ENCODE peak calls at places on chromosomes 7 and 10, in eight cellular contexts. One of them, this sample, is unnamed.

GRCh38 chr10:68871731-68872342 is 29.3 kb upstream of the DDX50 start:
- DNase-seq in colonic mucosa: no peak
- DNase-seq in spleen: no peak
- DNase-seq in uterus: peak; percentile 17
- DNase-seq in tibial nerve: no peak
- DNase-seq in body of pancreas: no peak
- DNase-seq in HT1080: peak; percentile 45
- DNase-seq in lower lobe of right lung: no peak
- DNase-seq in this sample: no peak

GRCh38 chr7:137804819-137805218 is 42.0 kb downstream of the DGKI start:
- DNase-seq in colonic mucosa: no peak
- DNase-seq in spleen: no peak
- DNase-seq in uterus: no peak
- DNase-seq in tibial nerve: no peak
- DNase-seq in body of pancreas: no peak
- DNase-seq in HT1080: no peak
- DNase-seq in lower lobe of right lung: no peak
- DNase-seq in this sample: no peak

GRCh38 chr7:26426096-26426495 is 134.4 kb downstream of the SNX10 start:
- DNase-seq in colonic mucosa: no peak
- DNase-seq in spleen: no peak
- DNase-seq in uterus: no peak
- DNase-seq in tibial nerve: no peak
- DNase-seq in body of pancreas: no peak
- DNase-seq in HT1080: no peak
- DNase-seq in lower lobe of right lung: no peak
- DNase-seq in this sample: no peak

GRCh38 chr10:95758351-95759025 is 2.5 kb downstream of the ENTPD1 start:
- DNase-seq in colonic mucosa: no peak
- DNase-seq in spleen: no peak
- DNase-seq in uterus: no peak
- DNase-seq in tibial nerve: no peak
- DNase-seq in body of pancreas: no peak
- DNase-seq in HT1080: peak; percentile 27
- DNase-seq in lower lobe of right lung: no peak
- DNase-seq in this sample: no peak

GRCh38 chr10:7512487-7512886 is 101.7 kb upstream of the SFMBT2 start:
- DNase-seq in colonic mucosa: no peak
- DNase-seq in spleen: no peak
- DNase-seq in uterus: no peak
- DNase-seq in tibial nerve: no peak
- DNase-seq in body of pancreas: no peak
- DNase-seq in HT1080: no peak
- DNase-seq in lower lobe of right lung: no peak
- DNase-seq in this sample: no peak

GRCh38 chr7:128270799-128271411 is 29.8 kb downstream of the LEP start:
- DNase-seq in colonic mucosa: no peak
- DNase-seq in spleen: no peak
- DNase-seq in uterus: no peak
- DNase-seq in tibial nerve: no peak
- DNase-seq in body of pancreas: no peak
- DNase-seq in HT1080: no peak
- DNase-seq in lower lobe of right lung: no peak
- DNase-seq in this sample: peak; percentile 27

GRCh38 chr10:86314616-86315520 is 51.7 kb downstream of the GRID1 start:
- DNase-seq in colonic mucosa: no peak
- DNase-seq in spleen: peak; percentile 64
- DNase-seq in uterus: no peak
- DNase-seq in tibial nerve: no peak
- DNase-seq in body of pancreas: no peak
- DNase-seq in HT1080: no peak
- DNase-seq in lower lobe of right lung: no peak
- DNase-seq in this sample: no peak

GRCh38 chr7:30473393-30473775 is 5.2 kb downstream of the NOD1 start:
- DNase-seq in colonic mucosa: no peak
- DNase-seq in spleen: no peak
- DNase-seq in uterus: no peak
- DNase-seq in tibial nerve: no peak
- DNase-seq in body of pancreas: no peak
- DNase-seq in HT1080: no peak
- DNase-seq in lower lobe of right lung: no peak
- DNase-seq in this sample: no peak

GRCh38 chr10:101287183-101287830 is 58.0 kb upstream of the LBX1 start:
- DNase-seq in colonic mucosa: no peak
- DNase-seq in spleen: no peak
- DNase-seq in uterus: no peak
- DNase-seq in tibial nerve: no peak
- DNase-seq in body of pancreas: no peak
- DNase-seq in HT1080: no peak
- DNase-seq in lower lobe of right lung: no peak
- DNase-seq in this sample: no peak

GRCh38 chr7:48112431-48113165 is 23.5 kb downstream of the UPP1 start:
- DNase-seq in colonic mucosa: no peak
- DNase-seq in spleen: no peak
- DNase-seq in uterus: no peak
- DNase-seq in tibial nerve: no peak
- DNase-seq in body of pancreas: no peak
- DNase-seq in HT1080: peak; percentile 13
- DNase-seq in lower lobe of right lung: no peak
- DNase-seq in this sample: no peak

GRCh38 chr10:44998146-44998631 is 2.5 kb upstream of the ZNF22 start:
- DNase-seq in colonic mucosa: no peak
- DNase-seq in spleen: no peak
- DNase-seq in uterus: peak; percentile 78
- DNase-seq in tibial nerve: peak; percentile 73
- DNase-seq in body of pancreas: no peak
- DNase-seq in HT1080: peak; percentile 38
- DNase-seq in lower lobe of right lung: no peak
- DNase-seq in this sample: no peak

GRCh38 chr10:34813626-34814227 is 1.4 kb downstream of the PARD3 start:
- DNase-seq in colonic mucosa: peak; percentile 50
- DNase-seq in spleen: peak; percentile 59
- DNase-seq in uterus: peak; percentile 32
- DNase-seq in tibial nerve: no peak
- DNase-seq in body of pancreas: peak; percentile 36
- DNase-seq in HT1080: peak; percentile 34
- DNase-seq in lower lobe of right lung: no peak
- DNase-seq in this sample: no peak

GRCh38 chr10:118773041-118773440 is 18.3 kb upstream of the CACUL1 start:
- DNase-seq in colonic mucosa: no peak
- DNase-seq in spleen: no peak
- DNase-seq in uterus: no peak
- DNase-seq in tibial nerve: no peak
- DNase-seq in body of pancreas: no peak
- DNase-seq in HT1080: no peak
- DNase-seq in lower lobe of right lung: no peak
- DNase-seq in this sample: no peak

GRCh38 chr7:55873765-55874164 is 11.2 kb upstream of the SEPTIN14 start:
- DNase-seq in colonic mucosa: no peak
- DNase-seq in spleen: no peak
- DNase-seq in uterus: no peak
- DNase-seq in tibial nerve: no peak
- DNase-seq in body of pancreas: no peak
- DNase-seq in HT1080: no peak
- DNase-seq in lower lobe of right lung: no peak
- DNase-seq in this sample: no peak

GRCh38 chr7:114900127-114900526 is 21.8 kb upstream of the MDFIC start:
- DNase-seq in colonic mucosa: no peak
- DNase-seq in spleen: no peak
- DNase-seq in uterus: no peak
- DNase-seq in tibial nerve: no peak
- DNase-seq in body of pancreas: no peak
- DNase-seq in HT1080: no peak
- DNase-seq in lower lobe of right lung: no peak
- DNase-seq in this sample: no peak

GRCh38 chr10:51468424-51468823 is 231.0 kb downstream of the CSTF2T start:
- DNase-seq in colonic mucosa: no peak
- DNase-seq in spleen: no peak
- DNase-seq in uterus: no peak
- DNase-seq in tibial nerve: no peak
- DNase-seq in body of pancreas: no peak
- DNase-seq in HT1080: no peak
- DNase-seq in lower lobe of right lung: no peak
- DNase-seq in this sample: no peak

GRCh38 chr10:2476236-2476814 is 591.0 kb upstream of the PFKP start:
- DNase-seq in colonic mucosa: no peak
- DNase-seq in spleen: no peak
- DNase-seq in uterus: peak; percentile 30
- DNase-seq in tibial nerve: no peak
- DNase-seq in body of pancreas: no peak
- DNase-seq in HT1080: no peak
- DNase-seq in lower lobe of right lung: no peak
- DNase-seq in this sample: no peak

GRCh38 chr10:64547168-64547567 is 1026.0 kb downstream of the REEP3 start:
- DNase-seq in colonic mucosa: no peak
- DNase-seq in spleen: no peak
- DNase-seq in uterus: no peak
- DNase-seq in tibial nerve: no peak
- DNase-seq in body of pancreas: no peak
- DNase-seq in HT1080: no peak
- DNase-seq in lower lobe of right lung: no peak
- DNase-seq in this sample: no peak

GRCh38 chr7:136045992-136046391 is 68.8 kb upstream of the MTPN start:
- DNase-seq in colonic mucosa: no peak
- DNase-seq in spleen: no peak
- DNase-seq in uterus: no peak
- DNase-seq in tibial nerve: no peak
- DNase-seq in body of pancreas: no peak
- DNase-seq in HT1080: no peak
- DNase-seq in lower lobe of right lung: no peak
- DNase-seq in this sample: no peak

GRCh38 chr7:8176370-8177081 is 85.4 kb downstream of the ICA1 start:
- DNase-seq in colonic mucosa: no peak
- DNase-seq in spleen: peak; percentile 78
- DNase-seq in uterus: no peak
- DNase-seq in tibial nerve: no peak
- DNase-seq in body of pancreas: no peak
- DNase-seq in HT1080: no peak
- DNase-seq in lower lobe of right lung: no peak
- DNase-seq in this sample: no peak

GRCh38 chr10:69818676-69819239 is 17.1 kb downstream of the COL13A1 start:
- DNase-seq in colonic mucosa: no peak
- DNase-seq in spleen: no peak
- DNase-seq in uterus: no peak
- DNase-seq in tibial nerve: no peak
- DNase-seq in body of pancreas: no peak
- DNase-seq in HT1080: peak; percentile 55
- DNase-seq in lower lobe of right lung: no peak
- DNase-seq in this sample: no peak

GRCh38 chr10:78846770-78847169 is 222.0 kb upstream of the ZMIZ1 start:
- DNase-seq in colonic mucosa: no peak
- DNase-seq in spleen: no peak
- DNase-seq in uterus: no peak
- DNase-seq in tibial nerve: no peak
- DNase-seq in body of pancreas: no peak
- DNase-seq in HT1080: no peak
- DNase-seq in lower lobe of right lung: no peak
- DNase-seq in this sample: peak; percentile 61

GRCh38 chr7:1537631-1538412 is 7.3 kb downstream of the MAFK start:
- DNase-seq in colonic mucosa: peak; percentile 74
- DNase-seq in spleen: peak; percentile 78
- DNase-seq in uterus: peak; percentile 96
- DNase-seq in tibial nerve: peak; percentile 96
- DNase-seq in body of pancreas: peak; percentile 95
- DNase-seq in HT1080: peak; percentile 97
- DNase-seq in lower lobe of right lung: peak; percentile 78
- DNase-seq in this sample: peak; percentile 93

GRCh38 chr10:124727389-124727960 is 16.7 kb downstream of the FAM53B start:
- DNase-seq in colonic mucosa: peak; percentile 74
- DNase-seq in spleen: peak; percentile 65
- DNase-seq in uterus: no peak
- DNase-seq in tibial nerve: no peak
- DNase-seq in body of pancreas: no peak
- DNase-seq in HT1080: no peak
- DNase-seq in lower lobe of right lung: no peak
- DNase-seq in this sample: no peak

This sample was measured in left ventricle myocardium inferior.